ENCODE peak calls at places on chromosomes 3 and 15, in eight cellular contexts. J is effector memory CD4-positive, alpha-beta T cell; B is stimulated activated CD8-positive, alpha-beta memory T cell treated with anti-CD3 and anti-CD28 coated beads, Interleukin-15, amount 100 ng/mL, for 1 hour; Q is activated CD4-positive, alpha-beta memory T cell treated with anti-CD3 and anti-CD28 coated beads for 36 hours; C is activated T-helper 1 cell treated with Interleukin-2 at 50 U/mL for 16 hours; I is nephron progenitor cell; Y is pons; N is MV-4-11. A is an unnamed sample.
A peak's percentile ranks its signal among the peaks of the same experiment; 100 is the strongest.

GRCh38 chr3:13702226-13702820 is 153.4 kb downstream of the FBLN2 start:
- DNase-seq in B (no peak), Y (no peak), J (no peak), C (no peak), I (no peak), Q (peak; percentile 4), N (no peak), A (no peak)

GRCh38 chr3:38552364-38552763 is 56.2 kb downstream of the EXOG start:
- DNase-seq in J (no peak), Q (no peak), Y (no peak), N (no peak), C (no peak), B (no peak), I (no peak), A (no peak)

GRCh38 chr3:46395210-46395661 is 11.6 kb downstream of the CCR5AS start:
- DNase-seq in Q (no peak), N (peak; percentile 70), C (no peak), J (no peak), I (no peak), B (no peak), Y (no peak), A (no peak)

GRCh38 chr3:186307594-186307993 is 54.4 kb downstream of the DGKG start:
- DNase-seq in I (peak; percentile 61), J (no peak), Y (no peak), N (peak; percentile 20), C (no peak), Q (no peak), B (no peak), A (peak; percentile 41)

GRCh38 chr3:156291269-156292123 is 171.1 kb downstream of the KCNAB1 start:
- DNase-seq in Y (no peak), C (no peak), J (no peak), B (no peak), N (no peak), Q (no peak), I (peak; percentile 37), A (peak; percentile 57)

GRCh38 chr3:142649996-142650693 is 54.0 kb downstream of the PLS1 start:
- DNase-seq in C (no peak), Q (no peak), I (no peak), B (no peak), N (peak; percentile 24), Y (peak; percentile 37), J (no peak), A (no peak)

GRCh38 chr15:66927326-66928077 is 137.9 kb upstream of the SMAD3 start:
- DNase-seq in Q (no peak), C (no peak), J (no peak), N (no peak), B (no peak), I (no peak), Y (no peak), A (no peak)

GRCh38 chr3:150038830-150039229 is 68.1 kb upstream of the PFN2 start:
- DNase-seq in J (no peak), N (no peak), B (no peak), Y (no peak), Q (no peak), C (no peak), I (no peak), A (no peak)

GRCh38 chr3:12966847-12967750 is 106.1 kb downstream of the IQSEC1 start:
- DNase-seq in C (no peak), Q (peak; percentile 29), B (no peak), N (no peak), J (no peak), Y (no peak), I (peak; percentile 19), A (no peak)

GRCh38 chr3:146117406-146118285 is 43.3 kb downstream of the PLOD2 start:
- DNase-seq in Q (no peak), B (no peak), C (no peak), J (no peak), Y (no peak), N (no peak), I (no peak), A (no peak)